ENCODE peak calls at places on chromosome 16, in nine cellular contexts. N, T, V, J, U, L, Y, X and C are unnamed samples.

GRCh38 chr16:66524601-66525164 is 25.2 kb downstream of the TK2 start:
- DNase-seq in N (peak), T (peak), V (no peak), J (no peak), U (peak), L (no peak), Y (no peak), X (no peak), C (no peak)

GRCh38 chr16:89574681-89575246 is 794 bp upstream of the CPNE7 start:
- DNase-seq in N (peak), T (no peak), V (no peak), J (no peak), U (peak), L (peak), Y (no peak), X (peak), C (peak)

GRCh38 chr16:90081606-90081970 is 4.5 kb upstream of the PRDM7 start:
- DNase-seq in N (no peak), T (no peak), V (no peak), J (no peak), U (no peak), L (no peak), Y (no peak), X (peak), C (peak)

GRCh38 chr16:12157510-12158093 is 181.1 kb downstream of the SNX29 start:
- DNase-seq in N (no peak), T (no peak), V (no peak), J (no peak), U (no peak), L (no peak), Y (no peak), X (no peak), C (no peak)

GRCh38 chr16:31221357-31222160 is 4.6 kb upstream of the PYDC1 start:
- DNase-seq in N (no peak), T (no peak), V (no peak), J (no peak), U (no peak), L (no peak), Y (no peak), X (no peak), C (no peak)

GRCh38 chr16:56360117-56361008 is 65.0 kb downstream of the AMFR start:
- DNase-seq in N (peak), T (no peak), V (no peak), J (no peak), U (no peak), L (no peak), Y (no peak), X (no peak), C (peak)

GRCh38 chr16:68417711-68418301 is 30.5 kb downstream of the SMPD3 start:
- DNase-seq in N (peak), T (peak), V (peak), J (no peak), U (peak), L (peak), Y (peak), X (peak), C (peak)

GRCh38 chr16:19980866-19981265 is 92.8 kb downstream of the GPR139 start:
- DNase-seq in N (no peak), T (no peak), V (no peak), J (no peak), U (no peak), L (peak), Y (no peak), X (peak), C (peak)

GRCh38 chr16:684961-685696 is 995 bp upstream of the JMJD8 start:
- DNase-seq in N (no peak), T (no peak), V (no peak), J (no peak), U (no peak), L (no peak), Y (no peak), X (peak), C (peak)

GRCh38 chr16:27244363-27244755 is 24.2 kb downstream of the NSMCE1 start:
- DNase-seq in N (peak), T (no peak), V (no peak), J (no peak), U (no peak), L (no peak), Y (no peak), X (no peak), C (no peak)